ENCODE peak calls at places on chromosomes 4 and X, in seven cellular contexts. P is psoas muscle, R is fibroblast of pulmonary artery, T is fibroblast of mammary gland, D is ovary, N is lower leg skin, A is GM23338. Z is an unnamed sample.

GRCh38 chrX:87728459-87728858 is 210.9 kb downstream of the KLHL4 start:
- DNase-seq in P (no peak), R (no peak), T (no peak), D (no peak), N (no peak), A (no peak), Z (no peak)

GRCh38 chr4:89889289-89889688 is 5.4 kb upstream of the MMRN1 start:
- DNase-seq in P (no peak), R (peak), T (no peak), D (no peak), N (no peak), A (no peak), Z (no peak)

GRCh38 chr4:84363256-84363655 is 135.8 kb downstream of the NKX6-1 start:
- DNase-seq in P (no peak), R (no peak), T (no peak), D (no peak), N (no peak), A (no peak), Z (no peak)

GRCh38 chr4:41327770-41328169 is 71.0 kb downstream of the UCHL1 start:
- DNase-seq in P (no peak), R (no peak), T (no peak), D (no peak), N (no peak), A (peak), Z (peak)

GRCh38 chrX:1516596-1517104 is 20.3 kb downstream of the P2RY8 start:
- DNase-seq in P (no peak), R (no peak), T (no peak), D (no peak), N (no peak), A (no peak), Z (no peak)

GRCh38 chrX:7133036-7133412 is 14.5 kb upstream of the STS start:
- DNase-seq in P (no peak), R (peak), T (peak), D (no peak), N (no peak), A (no peak), Z (no peak)

GRCh38 chr4:10093801-10094552 is 22.6 kb downstream of the WDR1 start:
- DNase-seq in P (peak), R (peak), T (peak), D (peak), N (no peak), A (no peak), Z (no peak)

GRCh38 chrX:46722742-46723568 is 36.0 kb downstream of the SLC9A7 start:
- DNase-seq in P (no peak), R (no peak), T (peak), D (no peak), N (no peak), A (no peak), Z (peak)

GRCh38 chr4:58166496-58166895 is 1056.3 kb upstream of the IGFBP7 start:
- DNase-seq in P (no peak), R (no peak), T (no peak), D (no peak), N (no peak), A (no peak), Z (no peak)

GRCh38 chr4:128858875-128859696 is 49.6 kb downstream of the JADE1 start:
- DNase-seq in P (no peak), R (peak), T (peak), D (peak), N (no peak), A (no peak), Z (no peak)

GRCh38 chrX:139423186-139423585 is 107.4 kb upstream of the F9 start:
- DNase-seq in P (no peak), R (no peak), T (no peak), D (no peak), N (peak), A (no peak), Z (no peak)

GRCh38 chr4:163816494-163816893 is 322.0 kb downstream of the TMA16 start:
- DNase-seq in P (no peak), R (no peak), T (no peak), D (no peak), N (no peak), A (peak), Z (peak)

GRCh38 chrX:9560219-9560618 is 95.4 kb downstream of the TBL1X start:
- DNase-seq in P (peak), R (no peak), T (no peak), D (no peak), N (no peak), A (no peak), Z (no peak)
- TF ChIP-seq CTCF in P (no peak), R (no peak), T (no peak), D (no peak), N (no peak), A (no peak), Z (no peak)

DNA sequence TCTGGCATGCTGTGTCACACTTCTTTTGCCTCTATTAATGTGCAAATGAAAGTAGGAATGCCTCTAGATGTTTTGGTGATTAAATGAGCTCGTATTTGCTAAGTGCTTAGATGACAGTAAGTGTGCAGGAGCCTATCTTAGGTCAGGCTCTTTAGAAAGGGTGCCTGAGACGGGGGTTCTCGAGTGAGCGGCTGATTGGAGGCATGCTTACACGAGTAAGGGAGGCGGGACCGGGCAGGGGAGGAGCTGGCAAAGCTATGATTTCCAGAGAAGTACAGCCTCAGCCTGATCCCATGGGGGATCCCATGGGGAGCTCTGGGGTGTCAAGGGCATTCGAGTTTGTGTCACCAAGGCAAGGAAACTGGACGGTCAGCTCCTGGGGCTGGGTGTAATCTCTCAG is 44.8 kb downstream of the CLDN34 start:
- DNase-seq in P (no peak), R (no peak), T (no peak), D (no peak), N (no peak), A (peak), Z (no peak)
- H3K4me3 ChIP-seq in P (no peak), R (no peak), T (no peak), D (no peak), N (no peak), A (peak), Z (no peak)

GRCh38 chr4:54386270-54386669 is 157.2 kb downstream of the PDGFRA start:
- DNase-seq in P (no peak), R (no peak), T (no peak), D (no peak), N (no peak), A (no peak), Z (no peak)

GRCh38 chr4:54384152-54384551 is 155.1 kb downstream of the PDGFRA start:
- DNase-seq in P (no peak), R (no peak), T (no peak), D (no peak), N (no peak), A (no peak), Z (no peak)

GRCh38 chr4:54386693-54387092 is 157.6 kb downstream of the PDGFRA start:
- DNase-seq in P (no peak), R (no peak), T (no peak), D (no peak), N (no peak), A (no peak), Z (no peak)

GRCh38 chr4:54382623-54383022 is 153.5 kb downstream of the PDGFRA start:
- DNase-seq in P (no peak), R (no peak), T (no peak), D (no peak), N (no peak), A (no peak), Z (peak)

GRCh38 chr4:54384563-54384962 is 155.5 kb downstream of the PDGFRA start:
- DNase-seq in P (no peak), R (peak), T (peak), D (peak), N (no peak), A (peak), Z (peak)
- TF ChIP-seq CTCF in P (peak), R (peak), T (peak), D (peak), N (no peak), A (peak), Z (peak)

GRCh38 chrX:104285201-104285600 is 30.5 kb upstream of the ESX1 start:
- DNase-seq in P (no peak), R (no peak), T (no peak), D (no peak), N (no peak), A (no peak), Z (no peak)

GRCh38 chrX:104288269-104288668 is 33.5 kb upstream of the ESX1 start:
- DNase-seq in P (no peak), R (no peak), T (no peak), D (no peak), N (no peak), A (peak), Z (no peak)

GRCh38 chrX:104284407-104285000 is 29.8 kb upstream of the ESX1 start:
- DNase-seq in P (no peak), R (no peak), T (peak), D (no peak), N (no peak), A (no peak), Z (no peak)

DNA sequence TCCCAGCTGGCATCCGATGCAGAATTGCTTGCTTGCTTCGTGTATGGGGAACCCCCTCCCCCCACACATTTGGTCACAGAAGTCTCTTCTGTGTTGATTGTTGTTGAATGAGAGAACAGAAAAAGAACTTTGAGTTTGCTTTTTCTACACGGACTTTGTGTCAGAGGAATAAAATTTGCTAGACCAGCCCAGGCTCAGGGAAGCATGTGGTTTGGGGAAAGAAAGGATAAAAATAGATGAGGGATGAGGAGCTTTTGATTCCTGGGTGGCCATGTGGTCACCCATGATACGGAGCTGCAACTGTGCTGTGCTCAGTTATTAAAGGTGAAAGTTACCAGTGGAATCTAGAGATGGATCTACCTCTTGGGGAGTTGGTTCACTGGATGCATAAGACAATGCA is 34.2 kb upstream of the ESX1 start:
- DNase-seq in P (no peak), R (no peak), T (no peak), D (no peak), N (no peak), A (no peak), Z (no peak)
- H3K4me3 ChIP-seq in P (no peak), R (no peak), T (no peak), D (no peak), N (no peak), A (peak), Z (no peak)

GRCh38 chr4:6688879-6689505 is 4.7 kb upstream of the S100P start:
- DNase-seq in P (no peak), R (peak), T (peak), D (peak), N (no peak), A (peak), Z (peak)
- TF ChIP-seq CTCF in P (no peak), R (peak), T (no peak), D (no peak), N (no peak), A (no peak), Z (peak)

Z was measured in epithelial cell of esophagus.